ENCODE peak calls at places on chromosomes 5 and 9, in six cellular contexts. One of them, this sample, is unnamed.
A peak's percentile ranks its signal among the peaks of the same experiment; 100 is the strongest.

GRCh38 chr5:98663521-98663920 is 109.9 kb upstream of the RGMB start:
- DNase-seq in C1 segment of cervical spinal cord: no peak
- DNase-seq in NCI-H1092: no peak
- DNase-seq in PC-3: no peak
- DNase-seq in neural crest cell: no peak
- DNase-seq in pancreas: no peak
- DNase-seq in this sample: no peak

GRCh38 chr9:121788686-121789366 is 137.4 kb downstream of the DAB2IP start:
- DNase-seq in NCI-H1092: no peak
- DNase-seq in PC-3: no peak
- DNase-seq in C1 segment of cervical spinal cord: no peak
- DNase-seq in neural crest cell: no peak
- DNase-seq in pancreas: no peak
- DNase-seq in this sample: no peak

GRCh38 chr5:2475902-2476301 is 275.6 kb downstream of the IRX2 start:
- DNase-seq in NCI-H1092: no peak
- DNase-seq in C1 segment of cervical spinal cord: no peak
- DNase-seq in pancreas: no peak
- DNase-seq in PC-3: no peak
- DNase-seq in neural crest cell: no peak
- DNase-seq in this sample: peak; percentile 14

GRCh38 chr5:165139262-165139661 is 1633.8 kb downstream of the MAT2B start:
- DNase-seq in NCI-H1092: no peak
- DNase-seq in PC-3: no peak
- DNase-seq in C1 segment of cervical spinal cord: no peak
- DNase-seq in neural crest cell: no peak
- DNase-seq in pancreas: no peak
- DNase-seq in this sample: no peak

GRCh38 chr5:91848453-91848852 is 465.3 kb upstream of the ARRDC3 start:
- DNase-seq in neural crest cell: no peak
- DNase-seq in NCI-H1092: no peak
- DNase-seq in pancreas: no peak
- DNase-seq in PC-3: peak; percentile 96
- DNase-seq in C1 segment of cervical spinal cord: no peak
- DNase-seq in this sample: no peak

GRCh38 chr5:136622737-136623136 is 257.4 kb upstream of the TRPC7 start:
- DNase-seq in neural crest cell: no peak
- DNase-seq in C1 segment of cervical spinal cord: no peak
- DNase-seq in pancreas: no peak
- DNase-seq in PC-3: peak; percentile 88
- DNase-seq in NCI-H1092: no peak
- DNase-seq in this sample: no peak

GRCh38 chr5:142688278-142688677 is 2.4 kb upstream of the FGF1 start:
- DNase-seq in neural crest cell: no peak
- DNase-seq in NCI-H1092: no peak
- DNase-seq in C1 segment of cervical spinal cord: no peak
- DNase-seq in PC-3: no peak
- DNase-seq in pancreas: no peak
- DNase-seq in this sample: no peak

GRCh38 chr5:149063017-149063687 is at the start of gene SH3TC2:
- DNase-seq in pancreas: no peak
- DNase-seq in NCI-H1092: no peak
- DNase-seq in PC-3: peak; percentile 96
- DNase-seq in C1 segment of cervical spinal cord: peak; percentile 66
- DNase-seq in neural crest cell: peak; percentile 48
- DNase-seq in this sample: peak; percentile 63

GRCh38 chr9:93902780-93903655 is 52.1 kb downstream of the BARX1 start:
- DNase-seq in pancreas: no peak
- DNase-seq in PC-3: no peak
- DNase-seq in neural crest cell: no peak
- DNase-seq in C1 segment of cervical spinal cord: no peak
- DNase-seq in NCI-H1092: no peak
- DNase-seq in this sample: no peak

GRCh38 chr9:133996531-133997520 is 4.7 kb upstream of the VAV2 start:
- DNase-seq in C1 segment of cervical spinal cord: no peak
- DNase-seq in pancreas: no peak
- DNase-seq in NCI-H1092: no peak
- DNase-seq in PC-3: no peak
- DNase-seq in neural crest cell: no peak
- DNase-seq in this sample: no peak

GRCh38 chr9:127916665-127917581 is at the start of gene ST6GALNAC4:
- DNase-seq in pancreas: peak; percentile 99
- DNase-seq in C1 segment of cervical spinal cord: peak; percentile 87
- DNase-seq in NCI-H1092: peak; percentile 88
- DNase-seq in PC-3: peak; percentile 82
- DNase-seq in neural crest cell: peak; percentile 88
- DNase-seq in this sample: no peak

GRCh38 chr9:135476561-135476960 is 3.0 kb upstream of the PPP1R26 start:
- DNase-seq in NCI-H1092: no peak
- DNase-seq in neural crest cell: no peak
- DNase-seq in pancreas: no peak
- DNase-seq in PC-3: no peak
- DNase-seq in C1 segment of cervical spinal cord: no peak
- DNase-seq in this sample: no peak

GRCh38 chr9:114112778-114113585 is 13.9 kb upstream of the KIF12 start:
- DNase-seq in NCI-H1092: no peak
- DNase-seq in C1 segment of cervical spinal cord: no peak
- DNase-seq in pancreas: peak; percentile 74
- DNase-seq in PC-3: peak; percentile 43
- DNase-seq in neural crest cell: no peak
- DNase-seq in this sample: no peak

GRCh38 chr5:130337179-130337888 is 433.1 kb downstream of the CHSY3 start:
- DNase-seq in neural crest cell: no peak
- DNase-seq in pancreas: no peak
- DNase-seq in NCI-H1092: no peak
- DNase-seq in PC-3: peak; percentile 61
- DNase-seq in C1 segment of cervical spinal cord: no peak
- DNase-seq in this sample: no peak

GRCh38 chr9:81902601-81903000 is 25.6 kb upstream of the SPATA31D4 start:
- DNase-seq in pancreas: no peak
- DNase-seq in C1 segment of cervical spinal cord: no peak
- DNase-seq in neural crest cell: no peak
- DNase-seq in PC-3: peak; percentile 39
- DNase-seq in NCI-H1092: no peak
- DNase-seq in this sample: no peak

GRCh38 chr9:23962101-23962500 is 136.1 kb upstream of the ELAVL2 start:
- DNase-seq in pancreas: no peak
- DNase-seq in NCI-H1092: no peak
- DNase-seq in C1 segment of cervical spinal cord: no peak
- DNase-seq in PC-3: peak; percentile 14
- DNase-seq in neural crest cell: no peak
- DNase-seq in this sample: no peak

GRCh38 chr9:84669293-84670105 is at the start of gene NTRK2:
- DNase-seq in PC-3: no peak
- DNase-seq in NCI-H1092: no peak
- DNase-seq in C1 segment of cervical spinal cord: no peak
- DNase-seq in neural crest cell: peak; percentile 40
- DNase-seq in pancreas: peak; percentile 71
- DNase-seq in this sample: peak; percentile 83

GRCh38 chr9:132482196-132482813 is 72.3 kb downstream of the CFAP77 start:
- DNase-seq in C1 segment of cervical spinal cord: no peak
- DNase-seq in pancreas: no peak
- DNase-seq in neural crest cell: no peak
- DNase-seq in PC-3: no peak
- DNase-seq in NCI-H1092: no peak
- DNase-seq in this sample: no peak

GRCh38 chr5:108212775-108213346 is 169.0 kb downstream of the FBXL17 start:
- DNase-seq in NCI-H1092: no peak
- DNase-seq in neural crest cell: no peak
- DNase-seq in C1 segment of cervical spinal cord: no peak
- DNase-seq in PC-3: peak; percentile 75
- DNase-seq in pancreas: no peak
- DNase-seq in this sample: peak; percentile 8